ENCODE peak calls at places on chromosomes 16 and 17, in six cellular contexts. K is IMR-90, S is H9, M is neuronal stem cell, I is mesenchymal stem cell, A is H1. J is an unnamed sample.

GRCh38 chr17:43416998-43417891 is 18.5 kb downstream of the ARL4D start:
- DNase-seq in K (peak; percentile 37), S (no peak), M (no peak), I (no peak), A (no peak), J (no peak)

GRCh38 chr17:50255766-50256480 is 18.3 kb upstream of the TMEM92 start:
- DNase-seq in K (no peak), S (no peak), M (no peak), I (no peak), A (no peak), J (no peak)

GRCh38 chr17:44518032-44518431 is 14.8 kb upstream of the GPATCH8 start:
- DNase-seq in K (peak; percentile 51), S (no peak), M (no peak), I (no peak), A (no peak), J (no peak)

GRCh38 chr17:33038740-33039139 is 47.1 kb downstream of the SPACA3 start:
- DNase-seq in K (peak; percentile 15), S (peak; percentile 90), M (peak; percentile 64), I (peak; percentile 56), A (peak; percentile 31), J (peak; percentile 14)

GRCh38 chr16:9870962-9871361 is 311.3 kb downstream of the GRIN2A start:
- DNase-seq in K (no peak), S (no peak), M (no peak), I (no peak), A (no peak), J (no peak)

GRCh38 chr16:59210955-59211541 is 476.9 kb upstream of the GOT2 start:
- DNase-seq in K (peak; percentile 43), S (peak; percentile 68), M (peak; percentile 83), I (peak; percentile 62), A (peak; percentile 51), J (no peak)

GRCh38 chr16:57955572-57955971 is 15.4 kb downstream of the CNGB1 start:
- DNase-seq in K (no peak), S (no peak), M (no peak), I (no peak), A (no peak), J (no peak)

GRCh38 chr16:54940279-54940604 is 9.6 kb downstream of the IRX5 start:
- DNase-seq in K (no peak), S (no peak), M (no peak), I (no peak), A (no peak), J (no peak)

GRCh38 chr16:1791943-1792812 is 1.3 kb downstream of the IGFALS start:
- DNase-seq in K (no peak), S (no peak), M (no peak), I (no peak), A (no peak), J (no peak)

GRCh38 chr16:56970934-56971767 is 9.4 kb downstream of the CETP start:
- DNase-seq in K (peak; percentile 19), S (no peak), M (no peak), I (no peak), A (no peak), J (no peak)

GRCh38 chr17:63517825-63518534 is 5.2 kb upstream of the KCNH6 start:
- DNase-seq in K (no peak), S (no peak), M (no peak), I (no peak), A (no peak), J (no peak)

GRCh38 chr16:65098916-65099315 is 22.9 kb downstream of the CDH11 start:
- DNase-seq in K (peak; percentile 26), S (no peak), M (no peak), I (no peak), A (no peak), J (no peak)

GRCh38 chr17:77875881-77876509 is 82.5 kb upstream of the TNRC6C start:
- DNase-seq in K (peak; percentile 12), S (no peak), M (no peak), I (peak; percentile 22), A (no peak), J (no peak)

GRCh38 chr16:89319883-89320716 is 102.6 kb downstream of the ZNF778 start:
- DNase-seq in K (peak; percentile 85), S (peak; percentile 61), M (no peak), I (peak; percentile 96), A (no peak), J (peak; percentile 99)

GRCh38 chr16:12485425-12485824 is 318.3 kb downstream of the CPPED1 start:
- DNase-seq in K (no peak), S (no peak), M (no peak), I (no peak), A (no peak), J (no peak)

GRCh38 chr16:84284168-84284722 is 10.4 kb upstream of the WFDC1 start:
- DNase-seq in K (no peak), S (peak; percentile 64), M (no peak), I (peak; percentile 73), A (no peak), J (peak; percentile 20)

GRCh38 chr17:38673714-38674012 is 1.1 kb downstream of the EPOP start:
- DNase-seq in K (no peak), S (no peak), M (no peak), I (no peak), A (no peak), J (peak; percentile 12)

GRCh38 chr17:66976379-66976663 is 11.8 kb downstream of the CACNG4 start:
- DNase-seq in K (no peak), S (no peak), M (no peak), I (no peak), A (no peak), J (no peak)

GRCh38 chr16:57577691-57578224 is 35.3 kb downstream of the ADGRG5 start:
- DNase-seq in K (no peak), S (peak; percentile 19), M (no peak), I (no peak), A (no peak), J (no peak)

GRCh38 chr17:49798182-49798581 is 9.7 kb downstream of the KAT7 start:
- DNase-seq in K (peak; percentile 71), S (no peak), M (no peak), I (no peak), A (no peak), J (no peak)

GRCh38 chr16:11528053-11528452 is 58.7 kb downstream of the LITAF start:
- DNase-seq in K (no peak), S (no peak), M (no peak), I (no peak), A (no peak), J (no peak)

GRCh38 chr16:30032083-30032819 is 1.2 kb upstream of the TLCD3B start:
- DNase-seq in K (peak; percentile 67), S (peak; percentile 87), M (peak; percentile 86), I (peak; percentile 66), A (peak; percentile 51), J (peak; percentile 33)

GRCh38 chr16:50153648-50154368 is 702 bp downstream of the TENT4B start:
- DNase-seq in K (no peak), S (no peak), M (no peak), I (peak; percentile 38), A (no peak), J (no peak)

GRCh38 chr16:19741354-19741753 is 23.3 kb downstream of the IQCK start:
- DNase-seq in K (no peak), S (no peak), M (no peak), I (no peak), A (no peak), J (no peak)

GRCh38 chr17:81910840-81911276 is 341 bp downstream of the PCYT2 start:
- DNase-seq in K (no peak), S (no peak), M (no peak), I (no peak), A (no peak), J (no peak)

GRCh38 chr17:8275421-8276290 is 12.8 kb upstream of the RANGRF start:
- DNase-seq in K (peak; percentile 34), S (no peak), M (no peak), I (no peak), A (no peak), J (no peak)

DNA sequence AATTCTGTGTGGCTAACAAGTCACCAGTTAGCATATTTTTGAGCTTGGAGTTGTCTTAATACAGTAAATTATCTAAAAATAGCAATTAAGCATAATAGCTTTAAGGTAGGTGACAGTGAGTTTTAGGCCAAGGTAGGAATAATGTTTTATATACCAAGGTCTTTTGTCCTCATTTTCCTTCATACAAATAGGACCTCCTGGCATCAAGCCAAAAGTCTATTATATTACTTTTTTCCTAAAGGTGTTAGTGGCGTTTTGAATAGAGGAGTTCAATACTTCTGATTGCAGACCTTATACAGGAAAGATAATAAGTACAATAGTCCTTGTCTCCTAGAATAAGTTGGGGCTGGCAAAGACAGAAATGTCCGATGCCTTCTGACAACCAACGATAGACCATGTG is 2277.7 kb downstream of the TP53TG3F start:
- DNase-seq in K (no peak), S (no peak), M (no peak), I (no peak), A (no peak), J (no peak)
- H4K91ac ChIP-seq in K (no peak overlapping the region), S (no peak overlapping the region), M (no peak overlapping the region), I (no peak overlapping the region), A (no peak overlapping the region), J (no peak overlapping the region)

GRCh38 chr17:65925606-65926307 is 266.2 kb downstream of the CEP112 start:
- DNase-seq in K (peak; percentile 10), S (no peak), M (no peak), I (no peak), A (no peak), J (no peak)
- H4K91ac ChIP-seq in K (no peak overlapping the region), S (no peak overlapping the region), M (no peak overlapping the region), I (no peak overlapping the region), A (no peak overlapping the region), J (no peak overlapping the region)

GRCh38 chr16:75237398-75238131 is 13.9 kb downstream of the BCAR1 start:
- DNase-seq in K (no peak), S (peak; percentile 25), M (no peak), I (no peak), A (no peak), J (no peak)

GRCh38 chr16:75235721-75236193 is 15.7 kb downstream of the BCAR1 start:
- DNase-seq in K (no peak), S (no peak), M (no peak), I (no peak), A (no peak), J (no peak)

GRCh38 chr16:75238132-75238852 is 13.1 kb downstream of the BCAR1 start:
- DNase-seq in K (peak; percentile 91), S (peak; percentile 27), M (no peak), I (peak; percentile 86), A (no peak), J (no peak)

GRCh38 chr16:75236232-75236631 is 15.2 kb downstream of the BCAR1 start:
- DNase-seq in K (no peak), S (peak; percentile 16), M (no peak), I (no peak), A (no peak), J (no peak)

GRCh38 chr16:75236736-75237397 is 14.6 kb downstream of the BCAR1 start:
- DNase-seq in K (no peak), S (peak; percentile 29), M (no peak), I (no peak), A (no peak), J (no peak)
- H4K91ac ChIP-seq in K (no peak overlapping the region), S (no peak overlapping the region), M (no peak overlapping the region), I (no peak overlapping the region), A (no peak overlapping the region), J (no peak overlapping the region)

DNA sequence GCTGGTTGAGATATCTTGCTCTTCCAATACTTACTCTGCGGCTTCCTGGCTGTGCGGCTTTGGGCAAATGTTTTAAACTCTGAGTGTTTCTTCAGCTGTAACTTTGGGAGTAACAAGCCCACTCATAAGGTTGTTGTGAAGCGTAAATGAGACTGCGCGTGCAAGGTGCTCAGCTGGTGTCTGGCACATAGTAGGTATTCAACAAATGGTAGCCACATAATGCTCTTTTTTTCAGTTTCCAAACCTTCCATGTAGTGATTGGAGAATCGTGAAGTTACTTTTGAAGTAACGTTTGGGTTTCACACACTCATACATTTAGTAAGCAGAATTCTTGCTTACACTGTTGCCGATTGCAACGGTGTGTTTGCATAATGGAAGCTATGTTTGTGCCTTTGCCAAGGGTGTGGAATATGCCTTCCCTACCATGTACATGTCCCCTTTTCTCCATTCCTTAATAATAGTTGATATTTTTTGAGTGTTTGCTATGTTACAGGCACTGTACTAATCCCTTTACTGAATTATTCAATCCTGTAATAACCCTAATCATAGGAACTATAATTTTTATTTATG is 829 bp downstream of the DHRS7B start:
- DNase-seq in K (peak; percentile 6), S (no peak), M (no peak), I (no peak), A (no peak), J (no peak)
- H4K91ac ChIP-seq in K (no peak overlapping the region), S (no peak overlapping the region), M (no peak overlapping the region), I (no peak overlapping the region), A (no peak overlapping the region), J (no peak overlapping the region)

J was measured in trophoblast cell.